ENCODE peak calls at places on chromosomes 7 and 10, in seven cellular contexts. One of them, this sample, is unnamed.
A peak's percentile ranks its signal among the peaks of the same experiment; 100 is the strongest.

GRCh38 chr10:30639946-30640786 is 10.6 kb upstream of the LYZL2 start:
- DNase-seq in cardiac muscle cell: peak; percentile 59
- DNase-seq in lower leg skin: no peak
- DNase-seq in stimulated activated CD4-positive, alpha-beta T cell treated with anti-CD3 and anti-CD28 coated beads, Interleukin-15, amount 100 ng/mL, for 1 hour: no peak
- DNase-seq in WERI-Rb-1: no peak
- DNase-seq in NT2/D1: peak; percentile 35
- DNase-seq in caudate nucleus: no peak
- DNase-seq in this sample: peak; percentile 17

GRCh38 chr10:90751107-90751997 is 106.5 kb downstream of the HTR7 start:
- DNase-seq in NT2/D1: peak; percentile 28
- DNase-seq in stimulated activated CD4-positive, alpha-beta T cell treated with anti-CD3 and anti-CD28 coated beads, Interleukin-15, amount 100 ng/mL, for 1 hour: no peak
- DNase-seq in cardiac muscle cell: peak; percentile 58
- DNase-seq in lower leg skin: peak; percentile 31
- DNase-seq in caudate nucleus: peak; percentile 19
- DNase-seq in WERI-Rb-1: peak; percentile 69
- DNase-seq in this sample: no peak

GRCh38 chr7:121994625-121995410 is 121.9 kb downstream of the PTPRZ1 start:
- DNase-seq in lower leg skin: peak; percentile 46
- DNase-seq in caudate nucleus: peak; percentile 78
- DNase-seq in stimulated activated CD4-positive, alpha-beta T cell treated with anti-CD3 and anti-CD28 coated beads, Interleukin-15, amount 100 ng/mL, for 1 hour: no peak
- DNase-seq in cardiac muscle cell: peak; percentile 79
- DNase-seq in WERI-Rb-1: peak; percentile 66
- DNase-seq in NT2/D1: peak; percentile 61
- DNase-seq in this sample: peak; percentile 10

GRCh38 chr10:107800061-107800460 is 635.6 kb upstream of the SORCS1 start:
- DNase-seq in caudate nucleus: no peak
- DNase-seq in NT2/D1: no peak
- DNase-seq in cardiac muscle cell: no peak
- DNase-seq in WERI-Rb-1: no peak
- DNase-seq in lower leg skin: no peak
- DNase-seq in stimulated activated CD4-positive, alpha-beta T cell treated with anti-CD3 and anti-CD28 coated beads, Interleukin-15, amount 100 ng/mL, for 1 hour: no peak
- DNase-seq in this sample: no peak

GRCh38 chr7:46738165-46738564 is 817.1 kb upstream of the IGFBP3 start:
- DNase-seq in NT2/D1: no peak
- DNase-seq in WERI-Rb-1: no peak
- DNase-seq in cardiac muscle cell: no peak
- DNase-seq in caudate nucleus: no peak
- DNase-seq in lower leg skin: no peak
- DNase-seq in stimulated activated CD4-positive, alpha-beta T cell treated with anti-CD3 and anti-CD28 coated beads, Interleukin-15, amount 100 ng/mL, for 1 hour: no peak
- DNase-seq in this sample: no peak

GRCh38 chr7:121449304-121449703 is 53.2 kb upstream of the FAM3C start:
- DNase-seq in WERI-Rb-1: no peak
- DNase-seq in NT2/D1: no peak
- DNase-seq in stimulated activated CD4-positive, alpha-beta T cell treated with anti-CD3 and anti-CD28 coated beads, Interleukin-15, amount 100 ng/mL, for 1 hour: no peak
- DNase-seq in cardiac muscle cell: no peak
- DNase-seq in caudate nucleus: no peak
- DNase-seq in lower leg skin: no peak
- DNase-seq in this sample: no peak

GRCh38 chr10:117074621-117075020 is 63.4 kb downstream of the VAX1 start:
- DNase-seq in WERI-Rb-1: peak; percentile 39
- DNase-seq in lower leg skin: no peak
- DNase-seq in NT2/D1: peak; percentile 9
- DNase-seq in stimulated activated CD4-positive, alpha-beta T cell treated with anti-CD3 and anti-CD28 coated beads, Interleukin-15, amount 100 ng/mL, for 1 hour: no peak
- DNase-seq in cardiac muscle cell: no peak
- DNase-seq in caudate nucleus: no peak
- DNase-seq in this sample: no peak

GRCh38 chr7:115136796-115137443 is 215.0 kb downstream of the MDFIC start:
- DNase-seq in lower leg skin: no peak
- DNase-seq in WERI-Rb-1: no peak
- DNase-seq in caudate nucleus: no peak
- DNase-seq in cardiac muscle cell: no peak
- DNase-seq in stimulated activated CD4-positive, alpha-beta T cell treated with anti-CD3 and anti-CD28 coated beads, Interleukin-15, amount 100 ng/mL, for 1 hour: no peak
- DNase-seq in NT2/D1: no peak
- DNase-seq in this sample: no peak

GRCh38 chr7:55065511-55066229 is 46.9 kb downstream of the EGFR start:
- DNase-seq in caudate nucleus: no peak
- DNase-seq in lower leg skin: no peak
- DNase-seq in WERI-Rb-1: no peak
- DNase-seq in stimulated activated CD4-positive, alpha-beta T cell treated with anti-CD3 and anti-CD28 coated beads, Interleukin-15, amount 100 ng/mL, for 1 hour: no peak
- DNase-seq in NT2/D1: peak; percentile 69
- DNase-seq in cardiac muscle cell: peak; percentile 53
- DNase-seq in this sample: no peak

GRCh38 chr7:67019562-67020390 is 23.1 kb downstream of the TYW1 start:
- DNase-seq in cardiac muscle cell: no peak
- DNase-seq in lower leg skin: no peak
- DNase-seq in NT2/D1: no peak
- DNase-seq in caudate nucleus: no peak
- DNase-seq in stimulated activated CD4-positive, alpha-beta T cell treated with anti-CD3 and anti-CD28 coated beads, Interleukin-15, amount 100 ng/mL, for 1 hour: no peak
- DNase-seq in WERI-Rb-1: peak; percentile 19
- DNase-seq in this sample: no peak

GRCh38 chr7:134028853-134029252 is 98.3 kb upstream of the LRGUK start:
- DNase-seq in WERI-Rb-1: no peak
- DNase-seq in caudate nucleus: no peak
- DNase-seq in lower leg skin: no peak
- DNase-seq in NT2/D1: peak; percentile 80
- DNase-seq in stimulated activated CD4-positive, alpha-beta T cell treated with anti-CD3 and anti-CD28 coated beads, Interleukin-15, amount 100 ng/mL, for 1 hour: no peak
- DNase-seq in cardiac muscle cell: no peak
- DNase-seq in this sample: no peak

GRCh38 chr10:110983466-110983865 is 64.1 kb downstream of the SHOC2 start:
- DNase-seq in cardiac muscle cell: no peak
- DNase-seq in NT2/D1: no peak
- DNase-seq in WERI-Rb-1: no peak
- DNase-seq in stimulated activated CD4-positive, alpha-beta T cell treated with anti-CD3 and anti-CD28 coated beads, Interleukin-15, amount 100 ng/mL, for 1 hour: no peak
- DNase-seq in lower leg skin: no peak
- DNase-seq in caudate nucleus: no peak
- DNase-seq in this sample: no peak

GRCh38 chr10:92550924-92551323 is 23.0 kb downstream of the IDE start:
- DNase-seq in NT2/D1: no peak
- DNase-seq in cardiac muscle cell: no peak
- DNase-seq in lower leg skin: no peak
- DNase-seq in WERI-Rb-1: no peak
- DNase-seq in caudate nucleus: no peak
- DNase-seq in stimulated activated CD4-positive, alpha-beta T cell treated with anti-CD3 and anti-CD28 coated beads, Interleukin-15, amount 100 ng/mL, for 1 hour: no peak
- DNase-seq in this sample: no peak

GRCh38 chr7:155643804-155644177 is 670 bp upstream of the RBM33 start:
- DNase-seq in lower leg skin: peak; percentile 18
- DNase-seq in NT2/D1: peak; percentile 11
- DNase-seq in caudate nucleus: no peak
- DNase-seq in WERI-Rb-1: no peak
- DNase-seq in cardiac muscle cell: peak; percentile 63
- DNase-seq in stimulated activated CD4-positive, alpha-beta T cell treated with anti-CD3 and anti-CD28 coated beads, Interleukin-15, amount 100 ng/mL, for 1 hour: no peak
- DNase-seq in this sample: no peak

GRCh38 chr10:59290448-59290847 is 71.9 kb downstream of the FAM13C start:
- DNase-seq in lower leg skin: no peak
- DNase-seq in NT2/D1: no peak
- DNase-seq in stimulated activated CD4-positive, alpha-beta T cell treated with anti-CD3 and anti-CD28 coated beads, Interleukin-15, amount 100 ng/mL, for 1 hour: no peak
- DNase-seq in caudate nucleus: no peak
- DNase-seq in cardiac muscle cell: no peak
- DNase-seq in WERI-Rb-1: no peak
- DNase-seq in this sample: no peak

GRCh38 chr10:43906470-43906869 is 257.8 kb upstream of the ZNF32 start:
- DNase-seq in lower leg skin: no peak
- DNase-seq in WERI-Rb-1: no peak
- DNase-seq in stimulated activated CD4-positive, alpha-beta T cell treated with anti-CD3 and anti-CD28 coated beads, Interleukin-15, amount 100 ng/mL, for 1 hour: no peak
- DNase-seq in cardiac muscle cell: no peak
- DNase-seq in NT2/D1: no peak
- DNase-seq in caudate nucleus: no peak
- DNase-seq in this sample: no peak

GRCh38 chr7:133504825-133505224 is 251.9 kb downstream of the EXOC4 start:
- DNase-seq in caudate nucleus: no peak
- DNase-seq in cardiac muscle cell: no peak
- DNase-seq in stimulated activated CD4-positive, alpha-beta T cell treated with anti-CD3 and anti-CD28 coated beads, Interleukin-15, amount 100 ng/mL, for 1 hour: no peak
- DNase-seq in NT2/D1: no peak
- DNase-seq in WERI-Rb-1: no peak
- DNase-seq in lower leg skin: no peak
- DNase-seq in this sample: no peak

GRCh38 chr10:71970331-71970730 is 6.1 kb downstream of the CHST3 start:
- DNase-seq in NT2/D1: peak; percentile 56
- DNase-seq in lower leg skin: no peak
- DNase-seq in caudate nucleus: no peak
- DNase-seq in WERI-Rb-1: peak; percentile 67
- DNase-seq in stimulated activated CD4-positive, alpha-beta T cell treated with anti-CD3 and anti-CD28 coated beads, Interleukin-15, amount 100 ng/mL, for 1 hour: no peak
- DNase-seq in cardiac muscle cell: peak; percentile 43
- DNase-seq in this sample: no peak

GRCh38 chr7:99997545-99998137 is 17.8 kb upstream of the ZKSCAN1 start:
- DNase-seq in WERI-Rb-1: no peak
- DNase-seq in NT2/D1: peak; percentile 33
- DNase-seq in caudate nucleus: peak; percentile 22
- DNase-seq in stimulated activated CD4-positive, alpha-beta T cell treated with anti-CD3 and anti-CD28 coated beads, Interleukin-15, amount 100 ng/mL, for 1 hour: peak; percentile 48
- DNase-seq in cardiac muscle cell: peak; percentile 30
- DNase-seq in lower leg skin: no peak
- DNase-seq in this sample: peak; percentile 31

GRCh38 chr10:80454526-80455460 is 683 bp downstream of the TSPAN14 start:
- DNase-seq in WERI-Rb-1: peak; percentile 34
- DNase-seq in stimulated activated CD4-positive, alpha-beta T cell treated with anti-CD3 and anti-CD28 coated beads, Interleukin-15, amount 100 ng/mL, for 1 hour: no peak
- DNase-seq in cardiac muscle cell: peak; percentile 69
- DNase-seq in lower leg skin: no peak
- DNase-seq in NT2/D1: no peak
- DNase-seq in caudate nucleus: no peak
- DNase-seq in this sample: no peak

GRCh38 chr7:92624298-92624996 is 34.3 kb upstream of the FAM133B start:
- DNase-seq in lower leg skin: no peak
- DNase-seq in cardiac muscle cell: no peak
- DNase-seq in WERI-Rb-1: no peak
- DNase-seq in stimulated activated CD4-positive, alpha-beta T cell treated with anti-CD3 and anti-CD28 coated beads, Interleukin-15, amount 100 ng/mL, for 1 hour: no peak
- DNase-seq in NT2/D1: no peak
- DNase-seq in caudate nucleus: no peak
- DNase-seq in this sample: no peak

GRCh38 chr10:125700355-125700911 is 17.5 kb upstream of the TEX36 start:
- DNase-seq in cardiac muscle cell: no peak
- DNase-seq in NT2/D1: no peak
- DNase-seq in caudate nucleus: no peak
- DNase-seq in WERI-Rb-1: no peak
- DNase-seq in stimulated activated CD4-positive, alpha-beta T cell treated with anti-CD3 and anti-CD28 coated beads, Interleukin-15, amount 100 ng/mL, for 1 hour: no peak
- DNase-seq in lower leg skin: no peak
- DNase-seq in this sample: no peak

This sample was measured in hippocampal formation.